ENCODE peak calls at places on chromosome X, in eight cellular contexts. E is CD4-positive, alpha-beta memory T cell; P is MCF 10A; R is activated CD4-positive, CD25-positive, alpha-beta regulatory T cell; V is GM23338; I is nucleus accumbens; X is CD4-positive, alpha-beta T cell; Y is stimulated activated CD8-positive, alpha-beta memory T cell treated with anti-CD3 and anti-CD28 coated beads, Interleukin-4, amount 100 ng/mL, for 48 hours. Q is an unnamed sample.

GRCh38 chrX:153773218-153773611 is 7.6 kb upstream of the SRPK3 start:
- DNase-seq in E (no peak), P (no peak), R (no peak), V (no peak), I (no peak), X (no peak), Y (no peak), Q (no peak)

GRCh38 chrX:9626379-9626778 is 139.3 kb downstream of the GPR143 start:
- DNase-seq in E (no peak), P (no peak), R (no peak), V (no peak), I (no peak), X (no peak), Y (no peak), Q (no peak)

GRCh38 chrX:153765138-153766079 is 1.4 kb downstream of the PLXNB3 start:
- DNase-seq in E (no peak), P (no peak), R (no peak), V (no peak), I (peak; percentile 86), X (no peak), Y (no peak), Q (no peak)

GRCh38 chrX:154018518-154019060 is 1.1 kb downstream of the IRAK1 start:
- DNase-seq in E (no peak), P (no peak), R (no peak), V (no peak), I (no peak), X (no peak), Y (no peak), Q (peak; percentile 23)

GRCh38 chrX:8726031-8726652 is 5.8 kb downstream of the ANOS1 start:
- DNase-seq in E (no peak), P (peak; percentile 43), R (no peak), V (peak; percentile 35), I (no peak), X (no peak), Y (no peak), Q (no peak)

GRCh38 chrX:153525451-153525850 is 8.0 kb downstream of the ATP2B3 start:
- DNase-seq in E (no peak), P (no peak), R (no peak), V (no peak), I (no peak), X (no peak), Y (no peak), Q (no peak)

GRCh38 chrX:67543818-67544217 is at the start of gene AR:
- DNase-seq in E (no peak), P (no peak), R (no peak), V (peak; percentile 76), I (no peak), X (no peak), Y (no peak), Q (no peak)

GRCh38 chrX:148441387-148441786 is 59.0 kb upstream of the AFF2 start:
- DNase-seq in E (no peak), P (no peak), R (no peak), V (peak; percentile 71), I (no peak), X (no peak), Y (no peak), Q (no peak)

GRCh38 chrX:111129949-111130348 is 34.0 kb downstream of the PAK3 start:
- DNase-seq in E (no peak), P (peak; percentile 1), R (no peak), V (no peak), I (no peak), X (no peak), Y (no peak), Q (no peak)

GRCh38 chrX:44082829-44083228 is 109.6 kb upstream of the NDP start:
- DNase-seq in E (no peak), P (no peak), R (no peak), V (no peak), I (no peak), X (no peak), Y (no peak), Q (no peak)

GRCh38 chrX:2463973-2464676 is 36.7 kb downstream of the DHRSX start:
- DNase-seq in E (no peak), P (no peak), R (no peak), V (peak; percentile 77), I (no peak), X (no peak), Y (no peak), Q (no peak)

GRCh38 chrX:123736333-123736921 is 3.6 kb upstream of the THOC2 start:
- DNase-seq in E (no peak), P (no peak), R (no peak), V (no peak), I (no peak), X (no peak), Y (no peak), Q (no peak)

GRCh38 chrX:103063918-103064434 is at the start of gene BEX1:
- DNase-seq in E (peak; percentile 1), P (no peak), R (no peak), V (peak; percentile 80), I (peak; percentile 60), X (peak; percentile 0), Y (peak; percentile 32), Q (no peak)

GRCh38 chrX:120090208-120090607 is 12.7 kb upstream of the RHOXF2B start:
- DNase-seq in E (no peak), P (no peak), R (no peak), V (peak; percentile 65), I (no peak), X (no peak), Y (no peak), Q (no peak)

GRCh38 chrX:133992877-133993276 is 7.5 kb upstream of the GPC3 start:
- DNase-seq in E (no peak), P (no peak), R (no peak), V (no peak), I (no peak), X (no peak), Y (no peak), Q (no peak)

GRCh38 chrX:10833299-10834169 is 213.1 kb upstream of the MID1 start:
- DNase-seq in E (no peak), P (peak; percentile 22), R (no peak), V (peak; percentile 65), I (no peak), X (no peak), Y (no peak), Q (no peak)

GRCh38 chrX:57155171-57155570 is 18.0 kb upstream of the SPIN2A start:
- DNase-seq in E (no peak), P (no peak), R (no peak), V (peak; percentile 15), I (no peak), X (no peak), Y (no peak), Q (no peak)

GRCh38 chrX:131741103-131741581 is 197.3 kb downstream of the OR13H1 start:
- DNase-seq in E (peak; percentile 84), P (no peak), R (no peak), V (no peak), I (peak; percentile 0), X (no peak), Y (no peak), Q (no peak)

GRCh38 chrX:153371256-153371655 is 29.9 kb downstream of the PNMA6E start:
- DNase-seq in E (no peak), P (no peak), R (no peak), V (no peak), I (no peak), X (no peak), Y (no peak), Q (no peak)

GRCh38 chrX:130100180-130100579 is 10.1 kb downstream of the ELF4 start:
- DNase-seq in E (no peak), P (peak; percentile 71), R (no peak), V (no peak), I (no peak), X (no peak), Y (no peak), Q (no peak)

GRCh38 chrX:16946971-16947562 is 609 bp downstream of the REPS2 start:
- DNase-seq in E (peak; percentile 1), P (no peak), R (no peak), V (no peak), I (no peak), X (peak; percentile 1), Y (peak; percentile 21), Q (no peak)

GRCh38 chrX:39802354-39802753 is 295.4 kb downstream of the BCOR start:
- DNase-seq in E (no peak), P (no peak), R (no peak), V (peak; percentile 24), I (no peak), X (no peak), Y (no peak), Q (no peak)

GRCh38 chrX:8679572-8679971 is 52.4 kb downstream of the ANOS1 start:
- DNase-seq in E (no peak), P (no peak), R (no peak), V (no peak), I (no peak), X (no peak), Y (no peak), Q (no peak)

GRCh38 chrX:63961964-63962363 is 176.9 kb upstream of the ARHGEF9 start:
- DNase-seq in E (no peak), P (no peak), R (no peak), V (no peak), I (no peak), X (no peak), Y (no peak), Q (no peak)

GRCh38 chrX:69020316-69020715 is 144.9 kb downstream of the PJA1 start:
- DNase-seq in E (no peak), P (no peak), R (no peak), V (no peak), I (no peak), X (no peak), Y (no peak), Q (no peak)

GRCh38 chrX:13662537-13662841 is 9.5 kb downstream of the TCEANC start:
- DNase-seq in E (no peak), P (peak; percentile 39), R (no peak), V (no peak), I (no peak), X (no peak), Y (no peak), Q (no peak)

GRCh38 chrX:140764401-140764919 is 54.9 kb downstream of the LINC00632 start:
- DNase-seq in E (no peak), P (no peak), R (no peak), V (peak; percentile 64), I (no peak), X (no peak), Y (peak; percentile 19), Q (no peak)

GRCh38 chrX:120235284-120235683 is 15.3 kb upstream of the ZBTB33 start:
- DNase-seq in E (no peak), P (no peak), R (no peak), V (peak; percentile 40), I (no peak), X (no peak), Y (no peak), Q (no peak)

GRCh38 chrX:138847930-138848329 is 136.4 kb upstream of the FGF13 start:
- DNase-seq in E (no peak), P (peak; percentile 31), R (no peak), V (peak; percentile 2), I (no peak), X (no peak), Y (no peak), Q (no peak)

GRCh38 chrX:132853040-132853439 is 105.4 kb downstream of the HS6ST2 start:
- DNase-seq in E (no peak), P (peak; percentile 72), R (no peak), V (no peak), I (no peak), X (no peak), Y (no peak), Q (peak; percentile 10)

GRCh38 chrX:23637187-23637586 is 30.1 kb upstream of the PRDX4 start:
- DNase-seq in E (no peak), P (no peak), R (no peak), V (no peak), I (no peak), X (no peak), Y (no peak), Q (no peak)

GRCh38 chrX:85114171-85114570 is 110.5 kb downstream of the APOOL start:
- DNase-seq in E (no peak), P (no peak), R (no peak), V (no peak), I (no peak), X (no peak), Y (no peak), Q (no peak)

GRCh38 chrX:50877310-50877709 is 33.2 kb upstream of the BMP15 start:
- DNase-seq in E (no peak), P (peak; percentile 47), R (no peak), V (no peak), I (no peak), X (no peak), Y (no peak), Q (no peak)

Q was measured in DND-41.